ENCODE peak calls at places on chromosomes 5 and 9, in seven cellular contexts. One of them, this sample, is unnamed.

GRCh38 chr5:91269198-91269597 is 113.9 kb downstream of the ARRDC3 start:
- DNase-seq in neuronal stem cell: no peak
- DNase-seq in uterus: no peak
- DNase-seq in GM23338: no peak
- DNase-seq in CD4-positive, CD25-positive, alpha-beta regulatory T cell: peak; percentile 41
- DNase-seq in GM23248: no peak
- DNase-seq in tibial artery: no peak
- DNase-seq in this sample: no peak

GRCh38 chr9:122107291-122107805 is 14.2 kb upstream of the TTLL11 start:
- DNase-seq in GM23338: no peak
- DNase-seq in neuronal stem cell: no peak
- DNase-seq in GM23248: no peak
- DNase-seq in CD4-positive, CD25-positive, alpha-beta regulatory T cell: no peak
- DNase-seq in uterus: peak; percentile 45
- DNase-seq in tibial artery: no peak
- DNase-seq in this sample: no peak

GRCh38 chr9:80699551-80699998 is 989.8 kb downstream of the TLE1 start:
- DNase-seq in CD4-positive, CD25-positive, alpha-beta regulatory T cell: no peak
- DNase-seq in GM23338: peak; percentile 6
- DNase-seq in GM23248: no peak
- DNase-seq in tibial artery: no peak
- DNase-seq in neuronal stem cell: no peak
- DNase-seq in uterus: no peak
- DNase-seq in this sample: no peak

GRCh38 chr9:99962685-99963261 is 56.3 kb downstream of the STX17 start:
- DNase-seq in tibial artery: no peak
- DNase-seq in GM23338: no peak
- DNase-seq in neuronal stem cell: no peak
- DNase-seq in uterus: no peak
- DNase-seq in GM23248: no peak
- DNase-seq in CD4-positive, CD25-positive, alpha-beta regulatory T cell: no peak
- DNase-seq in this sample: no peak

GRCh38 chr9:78605029-78605930 is 308.4 kb downstream of the PSAT1 start:
- DNase-seq in tibial artery: no peak
- DNase-seq in GM23248: no peak
- DNase-seq in neuronal stem cell: no peak
- DNase-seq in GM23338: peak; percentile 8
- DNase-seq in CD4-positive, CD25-positive, alpha-beta regulatory T cell: no peak
- DNase-seq in uterus: no peak
- DNase-seq in this sample: no peak

GRCh38 chr9:112582371-112582770 is 95.7 kb downstream of the KIAA1958 start:
- DNase-seq in CD4-positive, CD25-positive, alpha-beta regulatory T cell: no peak
- DNase-seq in uterus: no peak
- DNase-seq in tibial artery: no peak
- DNase-seq in GM23338: no peak
- DNase-seq in neuronal stem cell: no peak
- DNase-seq in GM23248: no peak
- DNase-seq in this sample: no peak

GRCh38 chr9:36993933-36994764 is 39.9 kb downstream of the PAX5 start:
- DNase-seq in tibial artery: no peak
- DNase-seq in GM23248: no peak
- DNase-seq in neuronal stem cell: no peak
- DNase-seq in uterus: no peak
- DNase-seq in GM23338: no peak
- DNase-seq in CD4-positive, CD25-positive, alpha-beta regulatory T cell: no peak
- DNase-seq in this sample: no peak

GRCh38 chr5:670396-671270 is 22.5 kb downstream of the TPPP start:
- DNase-seq in GM23248: no peak
- DNase-seq in tibial artery: no peak
- DNase-seq in CD4-positive, CD25-positive, alpha-beta regulatory T cell: no peak
- DNase-seq in uterus: no peak
- DNase-seq in neuronal stem cell: no peak
- DNase-seq in GM23338: no peak
- DNase-seq in this sample: no peak

GRCh38 chr5:35117960-35118359 is 70.2 kb upstream of the AGXT2 start:
- DNase-seq in tibial artery: no peak
- DNase-seq in GM23338: no peak
- DNase-seq in neuronal stem cell: no peak
- DNase-seq in uterus: no peak
- DNase-seq in CD4-positive, CD25-positive, alpha-beta regulatory T cell: no peak
- DNase-seq in GM23248: peak; percentile 89
- DNase-seq in this sample: no peak

GRCh38 chr9:104743377-104743985 is 4.0 kb upstream of the NIPSNAP3A start:
- DNase-seq in neuronal stem cell: peak; percentile 48
- DNase-seq in tibial artery: no peak
- DNase-seq in CD4-positive, CD25-positive, alpha-beta regulatory T cell: peak; percentile 82
- DNase-seq in GM23248: peak; percentile 73
- DNase-seq in GM23338: peak; percentile 67
- DNase-seq in uterus: no peak
- DNase-seq in this sample: no peak

GRCh38 chr5:73796164-73797141 is 170.5 kb downstream of the ARHGEF28 start:
- DNase-seq in GM23248: peak; percentile 96
- DNase-seq in CD4-positive, CD25-positive, alpha-beta regulatory T cell: no peak
- DNase-seq in GM23338: no peak
- DNase-seq in tibial artery: peak; percentile 32
- DNase-seq in neuronal stem cell: no peak
- DNase-seq in uterus: peak; percentile 23
- DNase-seq in this sample: no peak

GRCh38 chr9:2336055-2336454 is 285.5 kb upstream of the VLDLR start:
- DNase-seq in CD4-positive, CD25-positive, alpha-beta regulatory T cell: no peak
- DNase-seq in GM23248: peak; percentile 20
- DNase-seq in GM23338: no peak
- DNase-seq in tibial artery: no peak
- DNase-seq in uterus: no peak
- DNase-seq in neuronal stem cell: no peak
- DNase-seq in this sample: no peak

GRCh38 chr9:111700776-111701175 is 39.4 kb downstream of the GNG10 start:
- DNase-seq in GM23338: no peak
- DNase-seq in GM23248: no peak
- DNase-seq in CD4-positive, CD25-positive, alpha-beta regulatory T cell: peak; percentile 13
- DNase-seq in tibial artery: no peak
- DNase-seq in neuronal stem cell: no peak
- DNase-seq in uterus: no peak
- DNase-seq in this sample: no peak

GRCh38 chr5:150361301-150361700 is 3.8 kb downstream of the TCOF1 start:
- DNase-seq in uterus: no peak
- DNase-seq in GM23338: no peak
- DNase-seq in tibial artery: no peak
- DNase-seq in GM23248: no peak
- DNase-seq in CD4-positive, CD25-positive, alpha-beta regulatory T cell: no peak
- DNase-seq in neuronal stem cell: no peak
- DNase-seq in this sample: no peak

GRCh38 chr5:14210729-14211128 is 67.6 kb downstream of the TRIO start:
- DNase-seq in uterus: no peak
- DNase-seq in neuronal stem cell: no peak
- DNase-seq in GM23248: no peak
- DNase-seq in GM23338: no peak
- DNase-seq in tibial artery: no peak
- DNase-seq in CD4-positive, CD25-positive, alpha-beta regulatory T cell: no peak
- DNase-seq in this sample: no peak

GRCh38 chr5:14209836-14210235 is 66.7 kb downstream of the TRIO start:
- DNase-seq in CD4-positive, CD25-positive, alpha-beta regulatory T cell: no peak
- DNase-seq in GM23338: no peak
- DNase-seq in uterus: no peak
- DNase-seq in tibial artery: no peak
- DNase-seq in neuronal stem cell: no peak
- DNase-seq in GM23248: no peak
- DNase-seq in this sample: no peak

GRCh38 chr5:14211818-14212799 is 69.0 kb downstream of the TRIO start:
- DNase-seq in GM23338: no peak
- DNase-seq in GM23248: no peak
- DNase-seq in uterus: no peak
- DNase-seq in CD4-positive, CD25-positive, alpha-beta regulatory T cell: no peak
- DNase-seq in neuronal stem cell: no peak
- DNase-seq in tibial artery: no peak
- DNase-seq in this sample: no peak

GRCh38 chr5:14208071-14209021 is 65.2 kb downstream of the TRIO start:
- DNase-seq in GM23248: peak; percentile 83
- DNase-seq in neuronal stem cell: no peak
- DNase-seq in uterus: no peak
- DNase-seq in tibial artery: no peak
- DNase-seq in CD4-positive, CD25-positive, alpha-beta regulatory T cell: peak; percentile 13
- DNase-seq in GM23338: no peak
- DNase-seq in this sample: no peak

DNA sequence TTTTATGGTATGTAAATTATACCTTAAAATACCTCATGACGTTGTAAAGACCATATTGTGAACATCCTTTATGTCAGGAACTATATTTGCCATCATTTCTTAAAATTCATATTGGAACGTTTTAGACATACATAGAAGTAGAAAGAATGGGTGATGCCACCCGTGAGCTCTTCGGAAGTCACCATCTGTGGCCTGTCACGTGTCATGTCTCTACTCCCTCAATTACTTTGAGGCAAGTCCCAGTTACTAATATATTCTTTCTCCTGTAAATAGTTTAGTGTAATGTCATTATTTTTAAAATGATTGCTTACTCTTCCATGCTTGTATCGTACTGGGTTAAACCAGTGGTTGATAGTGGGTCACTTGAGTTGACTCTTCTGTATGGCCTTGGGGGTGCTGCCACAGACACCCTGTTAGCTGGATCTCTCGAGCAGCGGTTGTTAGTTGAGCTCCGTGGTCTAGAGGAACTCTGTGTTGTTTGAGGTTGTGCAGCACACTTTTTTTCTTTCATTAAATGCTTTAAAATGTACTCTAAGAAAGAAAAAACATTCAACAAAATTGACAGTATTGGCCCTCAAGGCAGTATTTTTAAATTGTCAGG is 66.2 kb downstream of the TRIO start:
- DNase-seq in neuronal stem cell: no peak
- DNase-seq in tibial artery: no peak
- DNase-seq in GM23338: no peak
- DNase-seq in GM23248: no peak
- DNase-seq in CD4-positive, CD25-positive, alpha-beta regulatory T cell: no peak
- DNase-seq in uterus: no peak
- DNase-seq in this sample: no peak
- H3K4me3 ChIP-seq in neuronal stem cell: no peak overlapping the region
- H3K4me3 ChIP-seq in tibial artery: no peak overlapping the region
- H3K4me3 ChIP-seq in GM23338: no peak overlapping the region
- H3K4me3 ChIP-seq in GM23248: peak overlapping the region; percentile 55
- H3K4me3 ChIP-seq in CD4-positive, CD25-positive, alpha-beta regulatory T cell: no peak overlapping the region
- H3K4me3 ChIP-seq in uterus: no peak overlapping the region
- H3K4me3 ChIP-seq in this sample: no peak overlapping the region

GRCh38 chr5:123448743-123449142 is 25.5 kb upstream of the CEP120 start:
- DNase-seq in tibial artery: no peak
- DNase-seq in neuronal stem cell: no peak
- DNase-seq in GM23338: no peak
- DNase-seq in uterus: no peak
- DNase-seq in GM23248: no peak
- DNase-seq in CD4-positive, CD25-positive, alpha-beta regulatory T cell: no peak
- DNase-seq in this sample: no peak
- H3K4me1 ChIP-seq in tibial artery: no peaks in the 10 kb centered on the region
- H3K4me1 ChIP-seq in neuronal stem cell: peaks cover 5% of the 10 kb centered on the region
- H3K4me1 ChIP-seq in GM23338: peaks cover 1% of the 10 kb centered on the region
- H3K4me1 ChIP-seq in uterus: no peaks in the 10 kb centered on the region
- H3K4me1 ChIP-seq in GM23248: no peaks in the 10 kb centered on the region
- H3K4me1 ChIP-seq in CD4-positive, CD25-positive, alpha-beta regulatory T cell: peaks cover 6% of the 10 kb centered on the region
- H3K4me1 ChIP-seq in this sample: no peaks in the 10 kb centered on the region

GRCh38 chr9:94554078-94554438 is 825 bp upstream of the PCAT7 start:
- DNase-seq in GM23248: no peak
- DNase-seq in tibial artery: no peak
- DNase-seq in GM23338: no peak
- DNase-seq in neuronal stem cell: peak; percentile 2
- DNase-seq in uterus: no peak
- DNase-seq in CD4-positive, CD25-positive, alpha-beta regulatory T cell: no peak
- DNase-seq in this sample: no peak

GRCh38 chr9:94553029-94553938 is 1.6 kb upstream of the PCAT7 start:
- DNase-seq in neuronal stem cell: no peak
- DNase-seq in CD4-positive, CD25-positive, alpha-beta regulatory T cell: no peak
- DNase-seq in tibial artery: no peak
- DNase-seq in uterus: no peak
- DNase-seq in GM23338: peak; percentile 45
- DNase-seq in GM23248: no peak
- DNase-seq in this sample: no peak

GRCh38 chr9:94560237-94560636 is 5.4 kb downstream of the PCAT7 start:
- DNase-seq in CD4-positive, CD25-positive, alpha-beta regulatory T cell: no peak
- DNase-seq in neuronal stem cell: no peak
- DNase-seq in tibial artery: no peak
- DNase-seq in GM23248: no peak
- DNase-seq in uterus: no peak
- DNase-seq in GM23338: no peak
- DNase-seq in this sample: no peak

DNA sequence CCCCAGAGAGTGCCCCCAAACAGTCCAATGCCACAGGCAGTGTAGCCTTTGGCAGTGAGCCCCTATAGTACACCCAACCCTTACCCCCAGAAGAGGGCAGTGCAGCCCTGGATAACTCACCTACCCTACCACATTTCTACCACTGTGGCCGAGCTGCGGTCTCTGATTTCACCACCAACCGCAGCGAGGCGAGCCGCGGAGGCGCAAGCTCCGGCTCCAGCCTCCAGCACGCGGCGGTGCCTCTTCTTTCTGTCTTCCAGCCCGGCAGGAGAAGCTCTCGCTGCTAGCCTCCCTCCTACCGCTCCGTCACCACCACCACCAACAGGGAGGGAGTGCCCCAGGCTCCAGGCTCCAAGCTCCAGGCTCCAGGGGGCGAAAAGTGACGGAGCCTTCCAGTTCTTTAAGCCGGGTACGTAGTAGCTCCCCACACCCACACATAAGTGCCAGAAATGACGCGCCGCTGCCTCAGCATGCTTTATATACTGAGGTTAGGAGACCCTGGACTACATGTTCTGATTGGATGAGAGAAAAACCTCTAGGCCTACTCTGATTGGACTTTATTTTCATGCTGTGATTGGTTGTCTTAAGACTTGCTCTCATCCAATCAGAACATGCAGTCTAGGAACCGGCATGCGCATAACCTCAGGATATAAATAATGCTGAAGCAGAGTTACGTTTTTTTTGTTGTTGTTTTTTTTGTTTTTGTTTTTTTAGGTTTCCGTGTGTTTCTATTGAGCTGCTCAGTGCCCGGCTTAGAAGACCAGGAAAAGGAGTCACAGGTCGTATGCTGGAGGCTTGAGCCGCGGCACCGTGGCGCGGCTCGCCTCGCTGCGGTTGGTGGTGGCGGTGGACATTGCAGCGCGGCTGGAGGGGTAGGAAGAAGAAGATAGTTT is at the start of gene PCAT7:
- DNase-seq in neuronal stem cell: peak; percentile 81
- DNase-seq in GM23248: peak; percentile 46
- DNase-seq in CD4-positive, CD25-positive, alpha-beta regulatory T cell: peak; percentile 38
- DNase-seq in uterus: no peak
- DNase-seq in tibial artery: no peak
- DNase-seq in GM23338: peak; percentile 89
- DNase-seq in this sample: peak; percentile 57
- H3K27ac ChIP-seq in neuronal stem cell: peak within 1 kb of the TSS; percentile 81
- H3K27ac ChIP-seq in GM23248: no peak within 1 kb of the TSS
- H3K27ac ChIP-seq in CD4-positive, CD25-positive, alpha-beta regulatory T cell: no peak within 1 kb of the TSS
- H3K27ac ChIP-seq in uterus: no peak within 1 kb of the TSS
- H3K27ac ChIP-seq in tibial artery: no peak within 1 kb of the TSS
- H3K27ac ChIP-seq in GM23338: peak within 1 kb of the TSS; percentile 26
- H3K27ac ChIP-seq in this sample: no peak within 1 kb of the TSS

GRCh38 chr9:136343121-136343883 is 16.0 kb downstream of the GPSM1 start:
- DNase-seq in tibial artery: no peak
- DNase-seq in CD4-positive, CD25-positive, alpha-beta regulatory T cell: no peak
- DNase-seq in uterus: no peak
- DNase-seq in neuronal stem cell: no peak
- DNase-seq in GM23338: no peak
- DNase-seq in GM23248: no peak
- DNase-seq in this sample: no peak
- H3K4me3 ChIP-seq in tibial artery: no peak overlapping the region
- H3K4me3 ChIP-seq in CD4-positive, CD25-positive, alpha-beta regulatory T cell: no peak overlapping the region
- H3K4me3 ChIP-seq in uterus: no peak overlapping the region
- H3K4me3 ChIP-seq in neuronal stem cell: no peak overlapping the region
- H3K4me3 ChIP-seq in GM23338: peak overlapping the region; percentile 72
- H3K4me3 ChIP-seq in GM23248: no peak overlapping the region
- H3K4me3 ChIP-seq in this sample: no peak overlapping the region

GRCh38 chr5:59001716-59002115 is 418.8 kb downstream of the RAB3C start:
- DNase-seq in tibial artery: no peak
- DNase-seq in GM23338: no peak
- DNase-seq in CD4-positive, CD25-positive, alpha-beta regulatory T cell: no peak
- DNase-seq in uterus: no peak
- DNase-seq in GM23248: no peak
- DNase-seq in neuronal stem cell: no peak
- DNase-seq in this sample: no peak
- H3K4me1 ChIP-seq in tibial artery: no peaks in the 10 kb centered on the region
- H3K4me1 ChIP-seq in GM23338: peaks cover 23% of the 10 kb centered on the region
- H3K4me1 ChIP-seq in CD4-positive, CD25-positive, alpha-beta regulatory T cell: no peaks in the 10 kb centered on the region
- H3K4me1 ChIP-seq in uterus: no peaks in the 10 kb centered on the region
- H3K4me1 ChIP-seq in GM23248: no peaks in the 10 kb centered on the region
- H3K4me1 ChIP-seq in neuronal stem cell: peaks cover 5% of the 10 kb centered on the region
- H3K4me1 ChIP-seq in this sample: peaks cover 4% of the 10 kb centered on the region

This sample was measured in iPS DF 6.9.